ENCODE peak calls at places on chromosomes 11 and 22, in seven cellular contexts. One of them, this sample, is unnamed.
A peak's percentile ranks its signal among the peaks of the same experiment; 100 is the strongest.

GRCh38 chr11:121965330-121965729 is 150.7 kb downstream of the BLID start:
- DNase-seq in CD8-positive, alpha-beta T cell: no peak
- DNase-seq in GM23338: no peak
- DNase-seq in psoas muscle: peak; percentile 47
- DNase-seq in ovary: peak; percentile 23
- DNase-seq in astrocyte of the spinal cord: peak; percentile 59
- DNase-seq in colonic mucosa: no peak
- DNase-seq in this sample: peak; percentile 45

GRCh38 chr11:33375688-33376311 is 118.6 kb downstream of the HIPK3 start:
- DNase-seq in colonic mucosa: no peak
- DNase-seq in GM23338: peak; percentile 73
- DNase-seq in CD8-positive, alpha-beta T cell: no peak
- DNase-seq in astrocyte of the spinal cord: peak; percentile 35
- DNase-seq in psoas muscle: no peak
- DNase-seq in ovary: no peak
- DNase-seq in this sample: peak; percentile 15

GRCh38 chr11:45213316-45213665 is 66.9 kb downstream of the PRDM11 start:
- DNase-seq in astrocyte of the spinal cord: no peak
- DNase-seq in CD8-positive, alpha-beta T cell: no peak
- DNase-seq in colonic mucosa: no peak
- DNase-seq in psoas muscle: no peak
- DNase-seq in GM23338: no peak
- DNase-seq in ovary: no peak
- DNase-seq in this sample: no peak

GRCh38 chr11:70476669-70477068 is 78.3 kb downstream of the CTTN start:
- DNase-seq in astrocyte of the spinal cord: no peak
- DNase-seq in CD8-positive, alpha-beta T cell: no peak
- DNase-seq in colonic mucosa: no peak
- DNase-seq in psoas muscle: no peak
- DNase-seq in GM23338: no peak
- DNase-seq in ovary: no peak
- DNase-seq in this sample: no peak

GRCh38 chr11:113193077-113193476 is 121.3 kb upstream of the TTC12 start:
- DNase-seq in colonic mucosa: no peak
- DNase-seq in psoas muscle: no peak
- DNase-seq in ovary: no peak
- DNase-seq in CD8-positive, alpha-beta T cell: no peak
- DNase-seq in astrocyte of the spinal cord: no peak
- DNase-seq in GM23338: no peak
- DNase-seq in this sample: no peak

GRCh38 chr11:15136166-15136565 is 21.4 kb downstream of the INSC start:
- DNase-seq in astrocyte of the spinal cord: no peak
- DNase-seq in ovary: no peak
- DNase-seq in colonic mucosa: no peak
- DNase-seq in GM23338: no peak
- DNase-seq in CD8-positive, alpha-beta T cell: no peak
- DNase-seq in psoas muscle: no peak
- DNase-seq in this sample: no peak

GRCh38 chr22:24768537-24769374 is 5.8 kb downstream of the PIWIL3 start:
- DNase-seq in psoas muscle: no peak
- DNase-seq in astrocyte of the spinal cord: peak; percentile 56
- DNase-seq in ovary: peak; percentile 64
- DNase-seq in CD8-positive, alpha-beta T cell: no peak
- DNase-seq in GM23338: peak; percentile 86
- DNase-seq in colonic mucosa: peak; percentile 76
- DNase-seq in this sample: peak; percentile 74

GRCh38 chr11:46485852-46486443 is 94.4 kb upstream of the CHRM4 start:
- DNase-seq in colonic mucosa: no peak
- DNase-seq in psoas muscle: no peak
- DNase-seq in CD8-positive, alpha-beta T cell: no peak
- DNase-seq in GM23338: no peak
- DNase-seq in ovary: no peak
- DNase-seq in astrocyte of the spinal cord: no peak
- DNase-seq in this sample: no peak

GRCh38 chr22:40009953-40010751 is 15.4 kb downstream of the FAM83F start:
- DNase-seq in ovary: no peak
- DNase-seq in colonic mucosa: no peak
- DNase-seq in psoas muscle: no peak
- DNase-seq in astrocyte of the spinal cord: no peak
- DNase-seq in GM23338: no peak
- DNase-seq in CD8-positive, alpha-beta T cell: peak; percentile 55
- DNase-seq in this sample: no peak

GRCh38 chr11:113267536-113267935 is 46.8 kb upstream of the TTC12 start:
- DNase-seq in colonic mucosa: no peak
- DNase-seq in ovary: no peak
- DNase-seq in astrocyte of the spinal cord: no peak
- DNase-seq in GM23338: no peak
- DNase-seq in CD8-positive, alpha-beta T cell: no peak
- DNase-seq in psoas muscle: no peak
- DNase-seq in this sample: no peak

GRCh38 chr11:118050208-118050891 is 26.5 kb upstream of the TMPRSS4 start:
- DNase-seq in psoas muscle: no peak
- DNase-seq in GM23338: no peak
- DNase-seq in colonic mucosa: no peak
- DNase-seq in ovary: no peak
- DNase-seq in astrocyte of the spinal cord: no peak
- DNase-seq in CD8-positive, alpha-beta T cell: peak; percentile 48
- DNase-seq in this sample: no peak

GRCh38 chr11:84817998-84818397 is 809.1 kb downstream of the DLG2 start:
- DNase-seq in colonic mucosa: no peak
- DNase-seq in psoas muscle: no peak
- DNase-seq in ovary: no peak
- DNase-seq in CD8-positive, alpha-beta T cell: no peak
- DNase-seq in astrocyte of the spinal cord: peak; percentile 6
- DNase-seq in GM23338: no peak
- DNase-seq in this sample: no peak

GRCh38 chr22:38786631-38787030 is 7.3 kb downstream of the DNAL4 start:
- DNase-seq in psoas muscle: peak; percentile 28
- DNase-seq in CD8-positive, alpha-beta T cell: no peak
- DNase-seq in ovary: no peak
- DNase-seq in astrocyte of the spinal cord: no peak
- DNase-seq in GM23338: no peak
- DNase-seq in colonic mucosa: no peak
- DNase-seq in this sample: no peak

GRCh38 chr22:37244922-37245722 is 1.1 kb upstream of the RAC2 start:
- DNase-seq in ovary: no peak
- DNase-seq in CD8-positive, alpha-beta T cell: peak; percentile 49
- DNase-seq in colonic mucosa: no peak
- DNase-seq in psoas muscle: no peak
- DNase-seq in astrocyte of the spinal cord: no peak
- DNase-seq in GM23338: no peak
- DNase-seq in this sample: no peak
- H3K4me3 ChIP-seq in ovary: no peak overlapping the region
- H3K4me3 ChIP-seq in CD8-positive, alpha-beta T cell: peak overlapping the region; percentile 1
- H3K4me3 ChIP-seq in colonic mucosa: no peak overlapping the region
- H3K4me3 ChIP-seq in psoas muscle: no peak overlapping the region
- H3K4me3 ChIP-seq in astrocyte of the spinal cord: no peak overlapping the region
- H3K4me3 ChIP-seq in GM23338: no peak overlapping the region
- H3K4me3 ChIP-seq in this sample: no peak overlapping the region

DNA sequence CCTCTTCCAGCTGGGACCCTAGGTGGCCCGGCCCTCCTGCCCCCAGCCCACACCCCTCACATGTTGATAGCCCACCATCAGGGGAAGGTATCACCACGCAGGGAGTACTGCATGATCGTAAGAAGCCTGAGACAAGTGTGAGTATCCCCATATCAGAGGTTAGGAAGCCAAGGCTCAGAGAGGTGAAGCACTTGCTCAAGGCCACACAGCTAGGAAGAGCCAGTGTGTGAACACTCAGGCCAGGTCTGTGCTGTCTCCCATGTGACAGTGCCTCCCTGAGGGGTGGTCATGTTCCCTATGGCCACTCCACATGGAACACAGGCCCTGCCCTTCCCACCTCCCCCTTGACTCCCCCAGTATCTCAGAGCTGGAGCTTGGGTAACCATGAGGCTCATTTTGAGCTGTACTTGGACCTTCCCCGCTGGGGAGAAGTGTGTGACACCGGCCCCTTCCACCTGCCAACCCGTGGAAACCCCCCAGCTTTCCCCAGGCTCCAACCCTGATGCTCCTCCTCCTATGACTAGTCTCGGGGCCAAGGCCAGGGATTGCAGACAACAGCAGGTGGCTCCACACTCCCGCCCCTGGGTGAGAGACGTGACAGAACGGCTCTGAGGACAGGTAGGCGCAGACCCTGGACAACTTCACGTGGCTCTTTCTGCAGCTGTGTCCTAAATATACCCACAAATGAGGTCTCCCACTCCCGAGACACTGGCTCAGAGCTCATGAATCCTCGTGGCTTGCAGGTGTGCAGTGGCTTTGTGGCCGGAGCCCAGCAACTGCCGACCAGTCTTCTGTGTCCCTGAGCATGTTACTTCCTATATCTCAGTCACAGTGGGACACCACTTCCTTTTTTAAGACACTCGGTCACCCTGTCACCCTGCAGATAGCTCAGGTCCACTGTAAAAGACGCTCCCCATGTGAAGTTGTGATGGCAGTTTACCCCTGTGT is 55.3 kb downstream of the NECTIN1 start:
- DNase-seq in astrocyte of the spinal cord: no peak
- DNase-seq in GM23338: no peak
- DNase-seq in CD8-positive, alpha-beta T cell: no peak
- DNase-seq in colonic mucosa: peak; percentile 25
- DNase-seq in psoas muscle: no peak
- DNase-seq in ovary: no peak
- DNase-seq in this sample: no peak
- TF ChIP-seq CTCF in astrocyte of the spinal cord: no peak
- TF ChIP-seq CTCF in GM23338: no peak
- TF ChIP-seq CTCF in CD8-positive, alpha-beta T cell: no peak
- TF ChIP-seq CTCF in colonic mucosa: no peak
- TF ChIP-seq CTCF in psoas muscle: no peak
- TF ChIP-seq CTCF in ovary: no peak
- TF ChIP-seq CTCF in this sample: no peak

GRCh38 chr11:20110908-20111669 is 49.2 kb downstream of the DBX1 start:
- DNase-seq in ovary: peak; percentile 38
- DNase-seq in GM23338: peak; percentile 93
- DNase-seq in colonic mucosa: peak; percentile 66
- DNase-seq in CD8-positive, alpha-beta T cell: peak; percentile 59
- DNase-seq in astrocyte of the spinal cord: peak; percentile 95
- DNase-seq in psoas muscle: no peak
- DNase-seq in this sample: peak; percentile 87

GRCh38 chr11:20111871-20112270 is 48.4 kb downstream of the DBX1 start:
- DNase-seq in psoas muscle: no peak
- DNase-seq in ovary: no peak
- DNase-seq in CD8-positive, alpha-beta T cell: no peak
- DNase-seq in GM23338: no peak
- DNase-seq in colonic mucosa: no peak
- DNase-seq in astrocyte of the spinal cord: no peak
- DNase-seq in this sample: no peak

GRCh38 chr11:20114588-20114987 is 45.7 kb downstream of the DBX1 start:
- DNase-seq in GM23338: no peak
- DNase-seq in astrocyte of the spinal cord: no peak
- DNase-seq in ovary: no peak
- DNase-seq in CD8-positive, alpha-beta T cell: no peak
- DNase-seq in psoas muscle: no peak
- DNase-seq in colonic mucosa: no peak
- DNase-seq in this sample: no peak

GRCh38 chr11:20113147-20113435 is 47.2 kb downstream of the DBX1 start:
- DNase-seq in CD8-positive, alpha-beta T cell: no peak
- DNase-seq in ovary: no peak
- DNase-seq in astrocyte of the spinal cord: no peak
- DNase-seq in colonic mucosa: no peak
- DNase-seq in psoas muscle: no peak
- DNase-seq in GM23338: no peak
- DNase-seq in this sample: no peak

GRCh38 chr11:20112291-20113146 is 47.8 kb downstream of the DBX1 start:
- DNase-seq in GM23338: no peak
- DNase-seq in colonic mucosa: peak; percentile 77
- DNase-seq in psoas muscle: peak; percentile 79
- DNase-seq in CD8-positive, alpha-beta T cell: no peak
- DNase-seq in astrocyte of the spinal cord: peak; percentile 98
- DNase-seq in ovary: peak; percentile 85
- DNase-seq in this sample: peak; percentile 97
- H3K4me3 ChIP-seq in GM23338: no peak overlapping the region
- H3K4me3 ChIP-seq in colonic mucosa: no peak overlapping the region
- H3K4me3 ChIP-seq in psoas muscle: peak overlapping the region; percentile 33
- H3K4me3 ChIP-seq in CD8-positive, alpha-beta T cell: no peak overlapping the region
- H3K4me3 ChIP-seq in astrocyte of the spinal cord: no peak overlapping the region
- H3K4me3 ChIP-seq in ovary: peak overlapping the region; percentile 11
- H3K4me3 ChIP-seq in this sample: peak overlapping the region; percentile 45

DNA sequence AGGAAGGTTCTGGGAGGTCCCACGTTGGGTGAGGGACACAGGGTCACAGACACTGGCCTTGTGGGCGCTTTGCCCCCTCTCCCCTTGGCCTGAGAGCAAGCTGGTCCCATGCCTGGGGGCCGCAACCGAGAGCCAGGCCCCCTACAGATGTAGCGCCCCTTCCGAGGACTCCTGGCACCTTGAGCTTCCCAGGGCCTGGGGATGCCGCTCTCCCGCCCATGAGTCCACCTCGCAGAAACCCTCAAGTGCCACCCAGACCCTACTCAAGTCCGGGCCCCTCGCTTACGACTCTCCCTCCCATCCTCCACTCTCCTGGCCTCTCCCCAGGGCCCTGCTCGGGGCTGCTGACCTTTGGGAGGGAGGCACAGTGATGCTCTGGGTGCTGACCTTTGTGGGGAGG is 204.0 kb downstream of the BRD1 start:
- DNase-seq in astrocyte of the spinal cord: no peak
- DNase-seq in ovary: no peak
- DNase-seq in CD8-positive, alpha-beta T cell: no peak
- DNase-seq in GM23338: no peak
- DNase-seq in psoas muscle: peak; percentile 38
- DNase-seq in colonic mucosa: no peak
- DNase-seq in this sample: no peak
- TF ChIP-seq CTCF in astrocyte of the spinal cord: no peak
- TF ChIP-seq CTCF in ovary: no peak
- TF ChIP-seq CTCF in CD8-positive, alpha-beta T cell: no peak
- TF ChIP-seq CTCF in GM23338: no peak
- TF ChIP-seq CTCF in psoas muscle: no peak
- TF ChIP-seq CTCF in colonic mucosa: no peak
- TF ChIP-seq CTCF in this sample: no peak

GRCh38 chr22:49918911-49919881 is 762 bp downstream of the CRELD2 start:
- DNase-seq in colonic mucosa: no peak
- DNase-seq in astrocyte of the spinal cord: no peak
- DNase-seq in psoas muscle: no peak
- DNase-seq in GM23338: no peak
- DNase-seq in ovary: no peak
- DNase-seq in CD8-positive, alpha-beta T cell: no peak
- DNase-seq in this sample: no peak
- H3K4me3 ChIP-seq in colonic mucosa: peak overlapping the region; percentile 94
- H3K4me3 ChIP-seq in astrocyte of the spinal cord: peak overlapping the region; percentile 66
- H3K4me3 ChIP-seq in psoas muscle: peak overlapping the region; percentile 91
- H3K4me3 ChIP-seq in GM23338: peak overlapping the region; percentile 87
- H3K4me3 ChIP-seq in ovary: peak overlapping the region; percentile 54
- H3K4me3 ChIP-seq in CD8-positive, alpha-beta T cell: peak overlapping the region; percentile 99
- H3K4me3 ChIP-seq in this sample: peak overlapping the region; percentile 69

This sample was measured in fibroblast of villous mesenchyme.